ENCODE peak calls at places on chromosomes 4 and X, in four cellular contexts. X is left ventricle myocardium inferior, T is A673, Y is gastrocnemius medialis. J is an unnamed sample.
A peak's percentile ranks its signal among the peaks of the same experiment; 100 is the strongest.

GRCh38 chr4:999863-1000425 is 6.7 kb upstream of the SLC26A1 start:
- DNase-seq in X (no peak), T (no peak), Y (no peak), J (no peak)

GRCh38 chrX:134803551-134804183 is 145.4 kb upstream of the PLAC1 start:
- DNase-seq in X (no peak), T (no peak), Y (no peak), J (no peak)

GRCh38 chr4:139655116-139655515 is 10.5 kb upstream of the MGST2 start:
- DNase-seq in X (no peak), T (peak; percentile 45), Y (no peak), J (no peak)

GRCh38 chrX:149903889-149904748 is 23.1 kb downstream of the MAGEA8 start:
- DNase-seq in X (no peak), T (peak; percentile 18), Y (no peak), J (no peak)

GRCh38 chr4:112109455-112110425 is 35.5 kb upstream of the FAM241A start:
- DNase-seq in X (no peak), T (no peak), Y (no peak), J (no peak)

GRCh38 chrX:38086451-38087215 is 80.3 kb downstream of the SYTL5 start:
- DNase-seq in X (no peak), T (no peak), Y (no peak), J (no peak)

GRCh38 chrX:129831486-129831885 is 12.2 kb downstream of the ZDHHC9 start:
- DNase-seq in X (peak; percentile 38), T (no peak), Y (no peak), J (no peak)

GRCh38 chr4:184548321-184548650 is 73.9 kb upstream of the IRF2 start:
- DNase-seq in X (no peak), T (no peak), Y (no peak), J (no peak)

GRCh38 chrX:71366674-71367256 is 608 bp downstream of the TAF1 start:
- DNase-seq in X (peak; percentile 16), T (peak; percentile 23), Y (no peak), J (peak; percentile 44)

GRCh38 chr4:26181616-26182015 is 139.2 kb upstream of the RBPJ start:
- DNase-seq in X (no peak), T (no peak), Y (no peak), J (no peak)

GRCh38 chrX:134849390-134849789 is 141.4 kb upstream of the SMIM10 start:
- DNase-seq in X (no peak), T (no peak), Y (no peak), J (no peak)

GRCh38 chrX:129980540-129981206 is 1.8 kb upstream of the BCORL1 start:
- DNase-seq in X (peak; percentile 64), T (no peak), Y (no peak), J (peak; percentile 63)

GRCh38 chrX:13716905-13717304 is 17.5 kb downstream of the TRAPPC2 start:
- DNase-seq in X (no peak), T (no peak), Y (no peak), J (no peak)

GRCh38 chrX:136768469-136769084 is 12.2 kb downstream of the ARHGEF6 start:
- DNase-seq in X (peak; percentile 22), T (peak; percentile 94), Y (peak; percentile 67), J (peak; percentile 48)

GRCh38 chrX:154348646-154349358 is 25.6 kb downstream of the FLNA start:
- DNase-seq in X (no peak), T (no peak), Y (no peak), J (peak; percentile 32)

GRCh38 chr4:111400736-111401135 is 744.5 kb upstream of the FAM241A start:
- DNase-seq in X (no peak), T (peak; percentile 76), Y (peak; percentile 34), J (no peak)

GRCh38 chrX:38127961-38128360 is 92.7 kb downstream of the SRPX start:
- DNase-seq in X (no peak), T (no peak), Y (no peak), J (no peak)

GRCh38 chr4:25113915-25114904 is 46.0 kb downstream of the SEPSECS start:
- DNase-seq in X (no peak), T (no peak), Y (no peak), J (no peak)

GRCh38 chr4:25111648-25112196 is 48.5 kb downstream of the SEPSECS start:
- DNase-seq in X (no peak), T (no peak), Y (no peak), J (no peak)

GRCh38 chr4:25112349-25113008 is 47.8 kb downstream of the SEPSECS start:
- DNase-seq in X (no peak), T (no peak), Y (no peak), J (no peak)

GRCh38 chr4:25118096-25118495 is 42.2 kb downstream of the SEPSECS start:
- DNase-seq in X (no peak), T (no peak), Y (no peak), J (no peak)

GRCh38 chr4:25117274-25117673 is 43.0 kb downstream of the SEPSECS start:
- DNase-seq in X (no peak), T (no peak), Y (no peak), J (no peak)
- H3K4me1 ChIP-seq in X (no peaks in the 10 kb centered on the region), T (no peaks in the 10 kb centered on the region), Y (no peaks in the 10 kb centered on the region), J (no peaks in the 10 kb centered on the region)

GRCh38 chr4:31674313-31674947 is 954.3 kb downstream of the PCDH7 start:
- DNase-seq in X (no peak), T (peak; percentile 54), Y (no peak), J (no peak)
- TF ChIP-seq CTCF in X (peak; percentile 64), T (peak; percentile 70), Y (no peak), J (peak; percentile 33)

DNA sequence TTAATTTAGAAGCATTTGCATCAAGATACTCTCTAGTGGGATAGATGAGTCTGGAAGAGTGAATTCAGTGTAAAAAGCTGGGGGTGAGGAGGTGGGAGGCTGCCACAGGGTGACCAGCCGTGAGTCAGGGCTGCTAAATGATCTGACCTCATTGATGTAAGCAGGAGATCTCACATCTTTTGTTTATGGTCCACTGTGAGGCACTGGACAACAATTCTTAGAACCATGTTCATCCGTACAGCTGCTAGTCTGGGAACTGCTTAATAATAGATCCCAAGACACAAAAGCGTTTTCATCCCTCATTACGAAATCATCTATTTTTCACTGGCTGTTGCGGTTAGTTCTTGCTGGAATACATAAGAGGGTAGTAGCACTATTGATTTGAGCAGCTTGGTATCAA is 14.1 kb downstream of the KLF3 start:
- DNase-seq in X (no peak), T (no peak), Y (no peak), J (no peak)
- H3K4me1 ChIP-seq in X (peaks cover 99% of the 10 kb centered on the region), T (peaks cover 57% of the 10 kb centered on the region), Y (peaks cover 82% of the 10 kb centered on the region), J (peaks cover 67% of the 10 kb centered on the region)

GRCh38 chr4:64718091-64718490 is 308.8 kb upstream of the TECRL start:
- DNase-seq in X (no peak), T (peak; percentile 76), Y (no peak), J (no peak)

GRCh38 chr4:64715741-64716140 is 306.5 kb upstream of the TECRL start:
- DNase-seq in X (no peak), T (peak; percentile 34), Y (no peak), J (no peak)

DNA sequence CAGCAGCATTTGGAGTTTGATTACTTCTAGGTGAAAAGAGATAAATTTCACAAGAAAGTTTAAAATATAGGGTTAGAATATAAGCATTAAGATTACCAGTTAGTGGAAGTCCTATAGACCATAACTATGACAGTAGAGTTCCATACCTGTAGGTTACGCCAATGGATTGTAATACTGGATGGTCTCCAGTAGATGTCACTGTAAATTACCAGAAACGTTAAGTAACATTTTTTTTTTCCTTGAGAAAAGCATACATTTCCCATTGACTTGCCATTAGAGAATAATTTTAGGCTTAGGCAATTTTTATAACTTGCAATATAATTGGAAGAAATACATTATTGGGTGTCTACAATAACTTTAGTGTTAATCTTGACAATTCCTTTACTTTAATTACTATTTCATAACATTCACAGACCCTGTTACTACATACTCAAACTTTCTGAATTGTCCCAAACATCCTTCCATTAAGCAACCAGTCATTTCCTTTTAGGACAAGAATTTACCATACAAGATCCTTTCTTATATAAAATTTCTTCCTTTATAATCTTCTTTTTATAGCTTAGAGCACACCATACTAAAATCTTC is 304.1 kb upstream of the TECRL start:
- DNase-seq in X (no peak), T (peak; percentile 20), Y (no peak), J (no peak)
- TF ChIP-seq CTCF in X (peak; percentile 49), T (peak; percentile 54), Y (no peak), J (peak; percentile 42)

DNA sequence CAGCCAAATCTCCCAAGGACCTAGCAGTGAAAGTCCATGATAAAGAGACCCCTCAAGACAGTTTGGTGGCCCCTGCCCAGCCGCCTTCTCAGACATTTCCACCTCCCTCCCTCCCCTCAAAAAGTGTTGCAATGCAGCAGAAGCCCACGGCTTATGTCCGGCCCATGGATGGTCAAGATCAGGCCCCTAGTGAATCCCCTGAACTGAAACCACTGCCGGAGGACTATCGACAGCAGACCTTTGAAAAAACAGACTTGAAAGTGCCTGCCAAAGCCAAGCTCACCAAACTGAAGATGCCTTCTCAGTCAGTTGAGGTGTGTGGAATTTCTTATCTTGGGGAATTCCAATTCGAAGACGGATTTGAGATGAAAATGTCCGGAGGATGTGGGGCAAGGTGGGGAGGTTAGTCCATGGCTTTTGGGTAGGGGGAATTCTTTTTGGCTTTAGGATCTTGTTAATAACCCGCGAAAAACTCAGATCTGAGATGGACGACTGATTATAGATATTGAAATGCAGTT is 112.5 kb downstream of the AFF1 start:
- DNase-seq in X (no peak), T (no peak), Y (no peak), J (no peak)
- H3K4me1 ChIP-seq in X (peaks cover 98% of the 10 kb centered on the region), T (peaks cover 27% of the 10 kb centered on the region), Y (peaks cover 84% of the 10 kb centered on the region), J (peaks cover 52% of the 10 kb centered on the region)

GRCh38 chr4:189121336-189121735 is 819.3 kb upstream of the FRG1 start:
- DNase-seq in X (no peak), T (no peak), Y (no peak), J (no peak)

GRCh38 chr4:189113389-189113888 is 827.2 kb upstream of the FRG1 start:
- DNase-seq in X (no peak), T (no peak), Y (no peak), J (no peak)

DNA sequence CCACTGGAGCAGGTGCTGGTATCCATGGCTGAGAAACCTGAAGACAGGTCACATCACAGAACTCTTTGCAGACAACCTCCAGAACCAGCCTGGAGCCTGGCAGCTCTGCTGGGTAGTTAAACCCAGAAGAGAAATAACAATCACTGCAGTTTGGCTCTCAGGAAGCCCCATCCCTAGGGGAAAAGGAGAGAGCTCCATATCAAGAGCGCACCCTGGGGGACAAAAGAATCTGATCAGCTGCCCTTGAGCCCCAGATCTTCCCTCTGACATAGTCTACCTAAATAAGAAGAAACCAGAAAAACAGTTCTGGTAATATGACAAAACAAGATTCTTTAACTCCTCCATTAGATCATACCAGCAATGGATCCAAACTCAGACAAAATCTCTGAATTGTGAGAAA is 823.2 kb upstream of the FRG1 start:
- DNase-seq in X (no peak), T (peak; percentile 18), Y (no peak), J (no peak)
- TF ChIP-seq CTCF in X (no peak), T (peak; percentile 11), Y (no peak), J (no peak)

GRCh38 chr4:6910340-6910959 is 824 bp downstream of the TBC1D14 start:
- DNase-seq in X (no peak), T (peak; percentile 53), Y (no peak), J (no peak)
- H3K4me1 ChIP-seq in X (peaks cover 71% of the 10 kb centered on the region), T (peaks cover 9% of the 10 kb centered on the region), Y (peaks cover 42% of the 10 kb centered on the region), J (peaks cover 43% of the 10 kb centered on the region)

GRCh38 chrX:44105228-44105913 is 132.2 kb upstream of the NDP start:
- DNase-seq in X (no peak), T (peak; percentile 4), Y (no peak), J (no peak)
- TF ChIP-seq CTCF in X (no peak), T (no peak), Y (no peak), J (no peak)

J was measured in lower lobe of right lung.